ENCODE peak calls at places on chromosomes 4 and X, in nine cellular contexts. L is ovary, H is stomach, Q is tibial nerve, M is upper lobe of left lung, O is H1, K is transverse colon, C is A549, N is K562. T is an unnamed sample.
A peak's percentile ranks its signal among the peaks of the same experiment; 100 is the strongest.

GRCh38 chrX:38151426-38151825 is 69.2 kb downstream of the SRPX start:
- DNase-seq in M (no peak), L (no peak), O (no peak), H (no peak), Q (no peak), K (no peak), N (no peak), C (no peak), T (no peak)

GRCh38 chr4:1595789-1596325 is 88.3 kb downstream of the FAM53A start:
- DNase-seq in M (peak; percentile 38), N (no peak), H (no peak), L (no peak), Q (no peak), C (no peak), O (no peak), K (no peak), T (peak; percentile 28)

GRCh38 chr4:75038376-75038775 is 105.5 kb downstream of the PARM1 start:
- DNase-seq in H (no peak), L (no peak), Q (no peak), M (no peak), K (no peak), O (no peak), N (no peak), C (no peak), T (no peak)

GRCh38 chr4:53050361-53050774 is 188.3 kb downstream of the RASL11B start:
- DNase-seq in Q (no peak), H (no peak), M (no peak), C (no peak), N (no peak), O (no peak), L (no peak), K (no peak), T (no peak)

GRCh38 chr4:118086334-118086733 is 52.0 kb downstream of the NDST3 start:
- DNase-seq in C (no peak), M (no peak), O (no peak), K (no peak), L (no peak), H (no peak), Q (no peak), N (no peak), T (no peak)

GRCh38 chr4:180751009-180751408 is 1492.2 kb upstream of the TENM3 start:
- DNase-seq in L (no peak), M (no peak), H (no peak), N (no peak), K (no peak), C (peak; percentile 3), O (no peak), Q (no peak), T (no peak)

GRCh38 chr4:168839758-168840385 is 170.2 kb downstream of the CBR4 start:
- DNase-seq in Q (no peak), H (no peak), N (no peak), C (no peak), M (no peak), K (no peak), O (no peak), L (no peak), T (no peak)

GRCh38 chr4:917466-917865 is 14.7 kb downstream of the GAK start:
- DNase-seq in N (no peak), Q (no peak), O (no peak), K (no peak), H (no peak), L (no peak), C (no peak), M (no peak), T (no peak)

GRCh38 chr4:26124753-26125236 is 196.0 kb upstream of the RBPJ start:
- DNase-seq in L (no peak), M (no peak), O (no peak), C (no peak), K (no peak), N (no peak), H (no peak), Q (no peak), T (no peak)

GRCh38 chr4:130668859-130669258 is 1572.9 kb downstream of the C4orf33 start:
- DNase-seq in Q (no peak), N (no peak), O (no peak), H (no peak), C (no peak), L (no peak), M (no peak), K (no peak), T (no peak)

GRCh38 chr4:153112071-153112460 is 92.2 kb upstream of the TRIM2 start:
- DNase-seq in L (no peak), K (peak; percentile 15), C (no peak), Q (no peak), O (no peak), H (no peak), M (peak; percentile 34), N (no peak), T (no peak)

GRCh38 chrX:49192722-49193328 is 6.7 kb upstream of the PRICKLE3 start:
- DNase-seq in N (peak; percentile 45), Q (no peak), H (no peak), M (no peak), C (peak; percentile 55), O (no peak), L (no peak), K (no peak), T (no peak)

GRCh38 chr4:69549651-69550050 is 53.9 kb upstream of the UGT2B4 start:
- DNase-seq in K (no peak), C (no peak), L (no peak), H (no peak), O (no peak), N (no peak), Q (no peak), M (no peak), T (no peak)

GRCh38 chrX:9033179-9033578 is 748 bp downstream of the FAM9B start:
- DNase-seq in O (no peak), H (no peak), K (no peak), N (no peak), L (no peak), C (no peak), M (peak; percentile 24), Q (no peak), T (no peak)

GRCh38 chr4:178316211-178316610 is 874.0 kb upstream of the AGA start:
- DNase-seq in L (no peak), N (no peak), M (no peak), K (peak; percentile 35), O (no peak), Q (no peak), C (no peak), H (no peak), T (no peak)

GRCh38 chrX:123085311-123085940 is 98.7 kb upstream of the GRIA3 start:
- DNase-seq in M (no peak), H (no peak), L (no peak), K (no peak), O (peak; percentile 7), Q (no peak), N (no peak), C (no peak), T (no peak)

DNA sequence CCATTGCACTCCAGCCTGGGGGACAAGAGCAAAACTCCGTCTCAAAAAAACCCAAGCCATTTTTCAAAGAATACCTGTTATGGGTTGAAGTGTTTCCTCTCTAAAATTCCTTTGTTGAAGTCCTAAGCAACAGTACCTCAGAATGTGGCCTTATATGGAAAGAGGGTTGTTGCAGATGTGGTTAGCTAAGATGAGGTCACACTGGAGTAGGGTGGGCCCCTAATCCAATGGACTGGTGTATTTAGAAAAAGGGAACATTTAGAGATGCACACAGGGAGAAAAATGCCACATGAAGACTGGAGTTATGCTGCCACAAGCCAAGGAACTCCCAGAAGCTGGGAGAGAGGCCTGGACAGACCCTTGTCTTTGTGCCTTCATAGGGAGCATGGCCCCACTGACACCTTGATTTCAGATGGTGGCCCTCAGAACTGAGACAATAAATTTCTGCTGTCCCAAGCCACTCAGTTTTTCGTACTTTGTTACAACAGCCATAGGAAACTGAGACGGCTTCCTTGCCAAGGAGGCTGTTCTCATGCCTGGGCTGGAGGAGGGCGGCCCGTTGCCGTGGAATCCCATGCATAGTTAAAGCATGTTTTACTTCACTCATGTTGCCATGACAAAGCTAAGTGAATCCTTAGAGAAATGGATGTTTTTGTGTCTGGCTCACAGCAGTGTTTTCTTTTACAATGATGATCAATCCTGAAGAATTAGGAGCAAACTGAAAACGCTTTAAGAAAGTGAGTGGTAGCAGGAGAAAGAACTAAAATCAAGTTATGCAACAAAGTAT is 16.5 kb downstream of the TRAPPC2 start:
- DNase-seq in M (no peak), L (no peak), C (no peak), K (no peak), N (no peak), Q (no peak), O (no peak), H (no peak), T (peak; percentile 73)
- H3K27ac ChIP-seq in M (no peak overlapping the region), L (no peak overlapping the region), C (no peak overlapping the region), K (peak overlapping the region; percentile 57), N (no peak overlapping the region), Q (no peak overlapping the region), O (no peak overlapping the region), H (peak overlapping the region; percentile 59), T (peak overlapping the region; percentile 42)

DNA sequence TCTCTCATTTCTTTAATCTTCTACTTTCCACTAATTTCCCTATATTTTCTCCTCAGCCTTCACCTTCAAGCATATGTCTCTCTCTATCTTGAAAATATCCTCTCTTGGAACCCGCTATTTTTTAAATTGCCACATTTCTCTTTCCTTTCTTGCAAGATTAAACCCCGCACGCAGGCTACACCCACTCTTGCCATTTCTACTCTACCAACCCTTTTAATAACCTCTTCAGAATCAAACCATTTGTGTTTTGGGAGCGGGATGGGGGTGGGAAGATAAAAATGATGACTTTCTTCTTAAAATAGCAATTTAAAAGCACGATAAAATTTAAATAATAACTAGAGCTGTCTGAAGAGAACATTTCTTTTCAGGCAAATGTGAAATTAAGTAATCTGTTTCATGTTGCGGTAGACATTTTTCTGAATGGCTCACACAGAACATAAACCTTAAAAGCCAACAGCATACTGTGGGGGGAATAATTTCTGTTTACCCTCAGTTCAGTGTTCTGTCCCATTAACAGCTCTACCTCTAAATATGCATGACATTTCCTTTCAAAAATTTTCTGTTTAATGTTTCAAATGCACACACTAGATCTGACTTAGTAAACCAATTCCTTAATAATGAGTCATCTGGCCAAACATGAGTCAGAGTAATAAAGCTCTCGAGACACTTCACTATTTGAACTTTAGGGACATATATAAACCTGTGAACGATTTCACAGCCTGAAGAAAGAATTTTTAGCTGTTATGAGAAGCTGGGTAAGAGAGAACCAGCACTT is 20.5 kb downstream of the ARSJ start:
- DNase-seq in Q (no peak), K (no peak), C (peak; percentile 83), H (no peak), N (no peak), L (no peak), M (no peak), O (no peak), T (no peak)
- TF ChIP-seq EP300 in Q (no peak), K (no peak), C (peak; percentile 47), H (no peak), N (no peak), L (no peak), M (no peak), O (no peak), T (no peak)

DNA sequence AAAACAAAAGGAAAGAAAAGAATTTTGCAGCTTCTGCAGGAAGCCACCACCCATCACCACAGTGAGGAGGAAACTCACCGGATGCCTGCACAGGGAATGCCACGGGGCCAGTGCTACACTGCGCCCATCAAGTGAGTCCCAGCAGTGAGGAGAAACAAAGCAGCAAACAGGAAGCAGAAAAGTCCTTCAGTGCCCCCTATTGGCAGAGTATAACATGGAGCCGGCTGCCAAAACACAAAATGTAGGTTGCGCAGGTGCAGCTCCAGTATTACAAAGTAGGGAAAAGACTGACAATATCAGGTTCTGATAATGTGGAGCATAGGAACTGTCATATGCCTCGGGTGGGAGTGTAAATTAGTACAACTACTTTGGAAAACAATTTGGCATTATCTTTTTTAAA is 23.3 kb upstream of the SCML2 start:
- DNase-seq in O (no peak), H (peak; percentile 27), L (no peak), Q (peak; percentile 4), N (peak; percentile 24), K (peak; percentile 18), C (peak; percentile 53), M (no peak), T (no peak)
- TF ChIP-seq CTCF in O (peak; percentile 22), H (no peak), L (no peak), Q (no peak), N (peak; percentile 71), K (peak; percentile 45), C (peak; percentile 52), M (no peak), T (no peak)

GRCh38 chrX:134548844-134549205 is 88.9 kb downstream of the HPRT1 start:
- DNase-seq in N (no peak), M (no peak), C (no peak), H (no peak), L (no peak), K (no peak), O (no peak), Q (no peak), T (no peak)
- H3K27ac ChIP-seq in N (peak overlapping the region; percentile 85), M (peak overlapping the region; percentile 78), C (peak overlapping the region; percentile 96), H (peak overlapping the region; percentile 84), L (peak overlapping the region; percentile 80), K (peak overlapping the region; percentile 76), O (no peak overlapping the region), Q (no peak overlapping the region), T (peak overlapping the region; percentile 83)